ENCODE peak calls at places on chromosomes 11 and 22, in six cellular contexts. L, T, R, N, I and Q are unnamed samples.

GRCh38 chr11:119651802-119652584 is 77.0 kb downstream of the NECTIN1 start:
- DNase-seq in T (no peak), I (no peak), N (no peak), L (no peak), R (no peak), Q (no peak)

GRCh38 chr11:3091081-3091845 is 34.0 kb upstream of the CARS1 start:
- DNase-seq in L (no peak), N (no peak), I (no peak), T (no peak), R (no peak), Q (no peak)

GRCh38 chr11:61730222-61730994 is 22.0 kb upstream of the MYRF start:
- DNase-seq in I (no peak), R (no peak), L (no peak), N (no peak), T (no peak), Q (no peak)

GRCh38 chr11:50088231-50088630 is 55.6 kb downstream of the OR4C45 start:
- DNase-seq in L (no peak), T (no peak), R (no peak), I (no peak), N (no peak), Q (no peak)

GRCh38 chr11:106426696-106427095 is 349.2 kb downstream of the AASDHPPT start:
- DNase-seq in T (no peak), N (no peak), I (no peak), R (no peak), L (no peak), Q (no peak)

GRCh38 chr11:94751216-94751612 is 16.9 kb upstream of the AMOTL1 start:
- DNase-seq in R (no peak), L (no peak), N (no peak), I (no peak), T (no peak), Q (no peak)

GRCh38 chr22:27885977-27886842 is 32.8 kb downstream of the PITPNB start:
- DNase-seq in N (no peak), R (no peak), L (peak; percentile 41), I (peak; percentile 85), T (peak; percentile 53), Q (peak; percentile 14)

GRCh38 chr11:100316990-100317389 is 370.1 kb upstream of the ARHGAP42 start:
- DNase-seq in L (no peak), N (no peak), T (no peak), R (no peak), I (no peak), Q (no peak)

GRCh38 chr22:40922484-40923303 is 28.5 kb upstream of the RBX1 start:
- DNase-seq in R (no peak), I (peak; percentile 85), N (no peak), T (peak; percentile 69), L (peak; percentile 61), Q (no peak)

DNA sequence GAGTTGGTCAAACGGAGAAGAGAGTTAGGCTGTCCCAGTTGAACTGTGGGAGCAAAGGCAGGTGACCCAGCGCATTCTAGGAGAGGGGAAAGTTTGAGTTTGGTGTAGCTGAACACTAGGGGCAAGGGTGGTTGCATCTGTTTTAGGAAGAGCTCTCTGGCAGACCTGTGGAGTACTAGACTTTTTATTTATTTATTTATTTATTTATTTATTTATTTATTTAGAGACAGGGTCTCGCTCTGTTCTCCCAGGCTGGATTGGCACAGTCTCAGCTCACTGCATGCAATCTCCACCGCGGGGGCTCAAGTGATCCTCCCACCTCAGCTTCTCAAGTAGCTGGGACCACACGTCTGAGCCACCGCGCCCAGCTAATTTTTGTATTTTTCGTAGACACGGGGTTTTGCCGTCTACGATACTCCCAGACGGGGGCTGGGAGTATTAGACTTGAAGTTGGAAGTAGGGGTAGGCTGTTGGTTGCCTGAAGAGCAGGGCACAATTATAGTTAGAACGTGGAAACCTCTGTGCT is 947 bp upstream of the ACER3 start:
- DNase-seq in I (no peak), R (no peak), N (no peak), L (no peak), T (no peak), Q (no peak)
- H3K4me3 ChIP-seq in I (no peak overlapping the region), R (no peak overlapping the region), N (no peak overlapping the region), L (no peak overlapping the region), T (no peak overlapping the region), Q (no peak overlapping the region)

DNA sequence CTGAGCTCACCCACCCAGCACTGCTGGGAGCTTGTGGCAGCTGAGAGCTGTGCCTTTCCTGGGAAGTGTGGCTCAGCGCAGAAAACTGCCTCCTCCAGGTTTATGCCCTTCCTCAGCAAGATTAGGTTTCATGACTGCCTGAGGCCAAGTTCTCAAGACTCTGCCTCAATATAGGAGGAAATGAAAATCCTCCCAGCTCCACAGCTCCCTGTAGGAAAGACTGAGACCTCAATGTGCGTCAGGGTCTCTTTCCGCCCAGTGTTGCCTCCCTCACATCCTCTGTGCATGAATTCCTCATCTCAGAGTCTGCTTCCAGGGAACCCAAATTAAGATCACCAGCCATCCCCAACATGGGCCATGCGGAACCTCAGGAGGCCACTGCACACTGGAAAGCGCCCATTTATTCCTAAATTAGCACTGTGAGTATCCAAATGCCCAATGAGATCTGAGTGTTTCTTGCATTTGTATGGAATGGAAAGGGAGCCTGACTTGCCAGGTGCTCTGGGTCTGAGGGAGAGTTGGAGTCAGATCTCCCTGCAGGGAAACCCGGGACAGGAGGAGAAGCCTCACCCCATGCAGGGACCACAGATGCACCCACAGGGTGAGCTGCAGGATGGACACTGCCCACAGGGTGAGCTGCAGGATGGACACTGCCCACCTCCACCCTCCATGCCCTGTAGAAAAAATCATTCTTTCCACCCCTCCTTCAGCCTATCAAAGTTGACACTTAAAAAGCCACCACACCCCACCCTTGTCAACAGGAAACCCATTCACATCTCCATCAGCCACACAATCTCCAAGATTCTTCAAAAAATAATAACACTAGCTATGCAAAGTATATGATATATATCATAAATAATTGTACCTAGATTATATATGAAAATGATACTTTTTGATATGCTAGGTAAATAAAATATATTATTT is 97.4 kb upstream of the IGLL5 start:
- DNase-seq in R (no peak), T (no peak), I (no peak), N (no peak), L (no peak), Q (no peak)
- H3K4me3 ChIP-seq in R (no peak overlapping the region), T (no peak overlapping the region), I (no peak overlapping the region), N (no peak overlapping the region), L (no peak overlapping the region), Q (no peak overlapping the region)

DNA sequence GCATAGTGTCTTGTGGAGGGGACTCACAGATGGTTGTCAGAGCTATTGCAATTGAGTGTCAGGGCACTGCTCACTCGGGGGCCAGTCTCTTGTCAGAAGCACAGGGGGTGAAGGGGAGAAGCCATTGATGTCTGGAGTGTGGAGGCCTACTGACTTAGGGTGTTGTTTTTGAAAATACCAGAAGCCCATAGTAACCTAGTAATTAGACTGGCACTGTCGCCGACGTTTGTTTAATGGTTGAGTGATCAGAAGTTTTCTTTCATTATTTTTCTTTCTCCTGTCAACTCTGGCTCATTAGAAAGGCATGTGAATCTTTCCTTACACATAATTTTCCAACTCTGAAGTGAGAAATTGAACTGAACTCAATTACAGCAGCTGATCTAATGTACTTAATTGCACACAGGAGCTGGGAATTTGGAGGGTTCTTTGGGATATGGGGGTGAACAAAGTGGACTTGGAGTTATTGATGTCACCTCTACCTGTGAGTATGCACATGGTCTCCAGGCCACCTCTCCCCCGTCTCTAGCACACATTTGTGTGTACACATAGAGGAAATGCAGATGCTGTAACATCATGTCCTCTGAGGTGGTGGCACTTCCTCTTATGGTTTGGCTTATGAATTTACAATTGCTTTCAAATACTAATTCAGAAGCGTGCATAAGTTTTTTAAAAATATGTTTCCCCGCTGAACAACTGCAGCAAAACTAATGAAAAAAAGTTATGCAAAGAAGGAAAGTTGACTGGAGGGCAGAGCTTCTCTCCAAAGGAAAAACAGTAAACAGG is 151.8 kb upstream of the TENM4 start:
- DNase-seq in R (no peak), T (no peak), L (no peak), N (no peak), I (no peak), Q (no peak)
- H3K4me3 ChIP-seq in R (no peak overlapping the region), T (no peak overlapping the region), L (no peak overlapping the region), N (no peak overlapping the region), I (no peak overlapping the region), Q (no peak overlapping the region)

DNA sequence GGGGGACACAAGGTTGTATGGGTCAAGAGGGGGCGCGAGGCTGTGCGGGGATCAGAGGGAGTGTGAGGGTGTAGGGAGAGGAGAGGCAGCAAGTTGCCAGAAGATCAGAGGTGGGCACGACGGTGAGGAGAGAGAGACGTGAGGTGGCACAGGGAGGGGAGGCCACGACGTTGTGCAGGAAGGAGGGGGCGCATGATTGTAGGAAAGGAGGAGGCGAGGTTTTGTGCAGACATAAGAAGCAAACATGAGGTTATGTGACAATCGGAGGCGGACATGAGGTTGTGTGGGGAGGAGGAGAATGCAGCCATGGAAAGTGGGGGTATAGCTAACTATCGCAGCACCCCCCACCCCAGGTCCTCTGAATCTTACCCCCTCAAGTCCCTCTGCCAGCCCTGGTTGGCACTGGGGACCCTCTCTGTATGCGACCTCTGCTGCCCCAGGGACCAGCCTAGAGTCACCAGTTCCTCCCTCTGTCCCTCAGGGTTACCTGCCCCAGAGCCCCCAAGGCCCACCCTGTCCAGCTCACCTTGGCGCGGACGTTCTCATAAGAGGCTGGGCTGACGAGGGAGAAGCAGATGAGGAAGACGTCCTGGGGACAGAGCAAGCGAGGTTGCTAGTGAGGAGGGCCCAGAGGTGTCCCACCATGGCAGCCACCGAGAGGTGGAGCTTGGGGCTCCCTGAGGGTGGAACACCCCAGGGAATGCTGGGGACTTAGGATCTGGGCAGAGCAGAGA is 12.5 kb downstream of the RAC2 start:
- DNase-seq in I (no peak), R (no peak), T (no peak), N (no peak), L (peak; percentile 86), Q (peak; percentile 65)
- H3K4me3 ChIP-seq in I (no peak overlapping the region), R (no peak overlapping the region), T (no peak overlapping the region), N (no peak overlapping the region), L (peak overlapping the region; percentile 46), Q (peak overlapping the region; percentile 26)

GRCh38 chr22:22787805-22788459 is 99.7 kb upstream of the IGLL5 start:
- DNase-seq in N (peak; percentile 48), I (peak; percentile 72), R (peak; percentile 61), L (peak; percentile 57), T (peak; percentile 6), Q (peak; percentile 58)

GRCh38 chr22:22788460-22789037 is 99.1 kb upstream of the IGLL5 start:
- DNase-seq in R (no peak), T (no peak), L (no peak), N (no peak), I (no peak), Q (no peak)

GRCh38 chr22:22785316-22786065 is 102.1 kb upstream of the IGLL5 start:
- DNase-seq in R (no peak), I (no peak), L (no peak), T (no peak), N (no peak), Q (no peak)

GRCh38 chr22:22787151-22787550 is 100.5 kb upstream of the IGLL5 start:
- DNase-seq in N (no peak), T (no peak), R (no peak), I (no peak), L (no peak), Q (no peak)

DNA sequence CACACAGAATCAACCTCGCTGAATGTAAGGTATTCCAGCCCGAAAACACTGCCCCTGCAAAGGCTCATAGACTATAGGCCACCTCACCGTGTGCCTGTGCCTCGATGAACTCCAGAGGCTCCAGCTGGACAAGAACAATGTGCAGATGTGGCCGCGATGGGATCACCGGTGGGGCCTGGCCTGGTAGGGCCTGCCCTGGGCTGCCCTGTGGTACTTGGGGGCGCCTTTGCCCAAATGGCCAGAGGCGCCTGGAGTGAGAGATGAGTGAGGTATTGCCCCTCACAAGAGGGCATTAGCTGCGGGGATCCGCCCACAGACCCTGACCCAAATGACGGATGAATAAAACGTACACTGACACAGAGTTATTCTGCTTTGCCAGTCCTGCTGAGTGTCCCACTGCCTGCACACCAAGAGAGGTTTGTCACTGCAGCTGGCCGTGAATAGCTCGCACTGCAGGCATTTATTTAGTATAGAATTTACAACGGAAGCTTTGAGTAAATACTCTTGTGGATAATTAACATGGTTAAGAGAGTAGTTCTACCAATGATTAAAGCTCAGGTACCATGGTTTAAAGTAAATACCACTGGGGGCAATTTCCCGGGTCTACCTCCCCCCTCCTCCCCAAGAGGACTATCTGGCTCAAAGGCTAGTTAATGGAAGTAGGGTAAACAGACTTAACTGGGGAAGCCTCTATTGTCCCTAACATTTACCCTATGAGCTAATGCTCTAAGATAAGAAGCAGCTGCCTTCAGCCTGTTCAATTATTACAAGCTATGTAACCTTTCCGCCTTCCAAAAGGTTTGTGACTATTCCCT is 101.1 kb upstream of the IGLL5 start:
- DNase-seq in L (no peak), R (no peak), T (no peak), N (no peak), I (no peak), Q (no peak)
- H3K4me3 ChIP-seq in L (no peak overlapping the region), R (no peak overlapping the region), T (no peak overlapping the region), N (no peak overlapping the region), I (no peak overlapping the region), Q (no peak overlapping the region)